ENCODE peak calls at places on chromosomes 6 and 20, in five cellular contexts. D is heart left ventricle, T is nephron progenitor cell, Z is lower leg skin, R is mesothelial cell of epicardium. M is an unnamed sample.

GRCh38 chr20:11032611-11033010 is 358.8 kb upstream of the JAG1 start:
- DNase-seq in T (no peak), R (no peak), Z (no peak), D (no peak), M (no peak)

GRCh38 chr6:125918681-125919566 is 37.6 kb upstream of the HINT3 start:
- DNase-seq in T (no peak), D (no peak), Z (peak), R (no peak), M (peak)

GRCh38 chr20:63090052-63090451 is 83.3 kb upstream of the BHLHE23 start:
- DNase-seq in R (no peak), Z (no peak), T (no peak), D (no peak), M (no peak)

GRCh38 chr6:124110514-124110913 is 306.8 kb downstream of the NKAIN2 start:
- DNase-seq in Z (no peak), R (no peak), D (no peak), T (no peak), M (no peak)

GRCh38 chr6:151060096-151060741 is 179.5 kb upstream of the AKAP12 start:
- DNase-seq in R (no peak), Z (no peak), D (no peak), T (no peak), M (peak)

GRCh38 chr6:31597006-31597405 is 4.2 kb upstream of the NCR3 start:
- DNase-seq in D (no peak), T (no peak), Z (no peak), R (no peak), M (peak)

GRCh38 chr6:33984466-33985332 is 161.2 kb downstream of the GRM4 start:
- DNase-seq in T (no peak), R (no peak), D (no peak), Z (no peak), M (no peak)

GRCh38 chr6:167058261-167058660 is 59.1 kb downstream of the CEP43 start:
- DNase-seq in Z (no peak), R (no peak), D (no peak), T (no peak), M (no peak)

GRCh38 chr6:112576421-112576820 is 229.3 kb downstream of the RFPL4B start:
- DNase-seq in D (no peak), T (no peak), Z (no peak), R (no peak), M (no peak)

GRCh38 chr6:138387577-138388368 is 10.1 kb downstream of the SMIM28 start:
- DNase-seq in Z (no peak), R (no peak), D (no peak), T (no peak), M (no peak)

GRCh38 chr6:57262491-57262890 is 40.4 kb upstream of the RAB23 start:
- DNase-seq in R (no peak), Z (peak), D (peak), T (no peak), M (no peak)

GRCh38 chr20:38159949-38160756 is 4.9 kb downstream of the TGM2 start:
- DNase-seq in Z (no peak), T (no peak), R (no peak), D (no peak), M (no peak)

GRCh38 chr20:15862178-15862577 is 711.1 kb downstream of the KIF16B start:
- DNase-seq in Z (no peak), D (no peak), T (no peak), R (no peak), M (no peak)

GRCh38 chr6:136989591-136990578 is 54.9 kb downstream of the IL20RA start:
- DNase-seq in D (peak), T (peak), Z (no peak), R (no peak), M (no peak)

GRCh38 chr6:90714319-90714718 is 127.4 kb upstream of the MAP3K7 start:
- DNase-seq in D (no peak), T (no peak), Z (no peak), R (no peak), M (no peak)

GRCh38 chr6:25181923-25182322 is 97.3 kb upstream of the CARMIL1 start:
- DNase-seq in R (no peak), D (no peak), Z (no peak), T (no peak), M (no peak)

GRCh38 chr20:53635189-53635588 is 41.5 kb upstream of the ZNF217 start:
- DNase-seq in T (no peak), R (no peak), D (no peak), Z (no peak), M (no peak)

GRCh38 chr6:145110109-145110508 is 625.2 kb downstream of the EPM2A start:
- DNase-seq in T (no peak), R (no peak), Z (no peak), D (no peak), M (no peak)

GRCh38 chr6:53635322-53635721 is 30.2 kb downstream of the KLHL31 start:
- DNase-seq in D (no peak), Z (no peak), T (no peak), R (no peak), M (no peak)

GRCh38 chr20:1633535-1633934 is 13.7 kb upstream of the SIRPB1 start:
- DNase-seq in D (no peak), Z (no peak), T (no peak), R (no peak), M (peak)

GRCh38 chr20:44309763-44310663 is 989 bp downstream of the FITM2 start:
- DNase-seq in R (no peak), Z (peak), T (no peak), D (peak), M (no peak)

GRCh38 chr6:50358113-50358512 is 308.4 kb upstream of the DEFB112 start:
- DNase-seq in R (no peak), D (no peak), Z (no peak), T (no peak), M (no peak)

GRCh38 chr20:44730441-44730840 is 15.2 kb upstream of the KCNK15 start:
- DNase-seq in T (no peak), D (no peak), Z (no peak), R (no peak), M (peak)

GRCh38 chr6:130888246-130888645 is 61.0 kb downstream of the SMLR1 start:
- DNase-seq in Z (no peak), T (no peak), D (no peak), R (no peak), M (no peak)

GRCh38 chr20:45289942-45290676 is 16.5 kb upstream of the RBPJL start:
- DNase-seq in R (no peak), Z (no peak), T (no peak), D (no peak), M (no peak)

GRCh38 chr6:130885392-130886192 is 58.4 kb downstream of the SMLR1 start:
- DNase-seq in Z (peak), D (peak), R (no peak), T (peak), M (peak)

GRCh38 chr6:153727910-153728309 is 311.1 kb upstream of the OPRM1 start:
- DNase-seq in Z (no peak), R (no peak), D (no peak), T (no peak), M (no peak)

GRCh38 chr6:35717449-35718353 is 19.1 kb upstream of the ARMC12 start:
- DNase-seq in T (no peak), Z (no peak), R (no peak), D (no peak), M (no peak)

M was measured in kidney glomerular epithelial cell.